ENCODE peak calls at places on chromosomes 1 and 21, in seven cellular contexts. One of them, this sample, is unnamed.

GRCh38 chr1:150141452-150141851 is 8.3 kb upstream of the PLEKHO1 start:
- ATAC-seq in lower lobe of right lung: no peak
- ATAC-seq in naive thymus-derived CD8-positive, alpha-beta T cell: no peak
- ATAC-seq in body of pancreas: no peak
- ATAC-seq in gastrocnemius medialis: no peak
- ATAC-seq in PC-3: no peak
- ATAC-seq in natural killer cell: no peak
- ATAC-seq in this sample: no peak

GRCh38 chr21:33963848-33964555 is 48.4 kb upstream of the ATP5PO start:
- ATAC-seq in lower lobe of right lung: no peak
- ATAC-seq in natural killer cell: no peak
- ATAC-seq in gastrocnemius medialis: no peak
- ATAC-seq in naive thymus-derived CD8-positive, alpha-beta T cell: no peak
- ATAC-seq in PC-3: no peak
- ATAC-seq in body of pancreas: no peak
- ATAC-seq in this sample: no peak

GRCh38 chr1:111378806-111379205 is 48.7 kb downstream of the OVGP1 start:
- ATAC-seq in gastrocnemius medialis: no peak
- ATAC-seq in lower lobe of right lung: no peak
- ATAC-seq in PC-3: no peak
- ATAC-seq in naive thymus-derived CD8-positive, alpha-beta T cell: no peak
- ATAC-seq in body of pancreas: no peak
- ATAC-seq in natural killer cell: no peak
- ATAC-seq in this sample: no peak

GRCh38 chr1:232422901-232423300 is 207.0 kb downstream of the SIPA1L2 start:
- ATAC-seq in natural killer cell: no peak
- ATAC-seq in PC-3: peak; percentile 32
- ATAC-seq in body of pancreas: no peak
- ATAC-seq in gastrocnemius medialis: no peak
- ATAC-seq in lower lobe of right lung: no peak
- ATAC-seq in naive thymus-derived CD8-positive, alpha-beta T cell: no peak
- ATAC-seq in this sample: peak; percentile 87

GRCh38 chr1:109499661-109500536 is 6.0 kb downstream of the CYB561D1 start:
- ATAC-seq in naive thymus-derived CD8-positive, alpha-beta T cell: no peak
- ATAC-seq in lower lobe of right lung: peak; percentile 71
- ATAC-seq in natural killer cell: peak; percentile 64
- ATAC-seq in PC-3: peak; percentile 85
- ATAC-seq in body of pancreas: no peak
- ATAC-seq in gastrocnemius medialis: peak; percentile 39
- ATAC-seq in this sample: peak; percentile 82

GRCh38 chr1:192724670-192725069 is 84.2 kb upstream of the RGS2 start:
- ATAC-seq in lower lobe of right lung: no peak
- ATAC-seq in naive thymus-derived CD8-positive, alpha-beta T cell: no peak
- ATAC-seq in natural killer cell: no peak
- ATAC-seq in PC-3: peak; percentile 97
- ATAC-seq in gastrocnemius medialis: no peak
- ATAC-seq in body of pancreas: no peak
- ATAC-seq in this sample: no peak

GRCh38 chr1:1299686-1300351 is 7.9 kb downstream of the ACAP3 start:
- ATAC-seq in PC-3: peak; percentile 62
- ATAC-seq in naive thymus-derived CD8-positive, alpha-beta T cell: peak; percentile 88
- ATAC-seq in gastrocnemius medialis: no peak
- ATAC-seq in natural killer cell: peak; percentile 46
- ATAC-seq in lower lobe of right lung: no peak
- ATAC-seq in body of pancreas: no peak
- ATAC-seq in this sample: no peak

GRCh38 chr1:86380257-86380861 is 15.8 kb downstream of the ODF2L start:
- ATAC-seq in naive thymus-derived CD8-positive, alpha-beta T cell: peak; percentile 45
- ATAC-seq in gastrocnemius medialis: peak; percentile 75
- ATAC-seq in body of pancreas: peak; percentile 75
- ATAC-seq in PC-3: peak; percentile 62
- ATAC-seq in natural killer cell: peak; percentile 90
- ATAC-seq in lower lobe of right lung: peak; percentile 84
- ATAC-seq in this sample: peak; percentile 86

GRCh38 chr1:183230403-183230802 is 44.3 kb downstream of the LAMC2 start:
- ATAC-seq in body of pancreas: no peak
- ATAC-seq in naive thymus-derived CD8-positive, alpha-beta T cell: no peak
- ATAC-seq in gastrocnemius medialis: no peak
- ATAC-seq in PC-3: peak; percentile 9
- ATAC-seq in natural killer cell: no peak
- ATAC-seq in lower lobe of right lung: no peak
- ATAC-seq in this sample: no peak

GRCh38 chr1:32893198-32894018 is 7.1 kb downstream of the HPCA start:
- ATAC-seq in natural killer cell: peak; percentile 43
- ATAC-seq in PC-3: peak; percentile 66
- ATAC-seq in lower lobe of right lung: peak; percentile 60
- ATAC-seq in gastrocnemius medialis: no peak
- ATAC-seq in naive thymus-derived CD8-positive, alpha-beta T cell: peak; percentile 58
- ATAC-seq in body of pancreas: peak; percentile 56
- ATAC-seq in this sample: peak; percentile 12

GRCh38 chr1:31687601-31688000 is 16.2 kb downstream of the COL16A1 start:
- ATAC-seq in naive thymus-derived CD8-positive, alpha-beta T cell: no peak
- ATAC-seq in natural killer cell: no peak
- ATAC-seq in lower lobe of right lung: no peak
- ATAC-seq in body of pancreas: no peak
- ATAC-seq in PC-3: no peak
- ATAC-seq in gastrocnemius medialis: no peak
- ATAC-seq in this sample: no peak

GRCh38 chr1:219550171-219550570 is 62.7 kb downstream of the ZC3H11B start:
- ATAC-seq in body of pancreas: no peak
- ATAC-seq in naive thymus-derived CD8-positive, alpha-beta T cell: no peak
- ATAC-seq in lower lobe of right lung: no peak
- ATAC-seq in PC-3: no peak
- ATAC-seq in gastrocnemius medialis: no peak
- ATAC-seq in natural killer cell: no peak
- ATAC-seq in this sample: no peak

GRCh38 chr1:162756523-162756922 is 34.0 kb upstream of the HSD17B7 start:
- ATAC-seq in naive thymus-derived CD8-positive, alpha-beta T cell: no peak
- ATAC-seq in body of pancreas: no peak
- ATAC-seq in PC-3: peak; percentile 83
- ATAC-seq in natural killer cell: no peak
- ATAC-seq in lower lobe of right lung: no peak
- ATAC-seq in gastrocnemius medialis: no peak
- ATAC-seq in this sample: peak; percentile 71

GRCh38 chr1:59272507-59272906 is 24.4 kb upstream of the FGGY start:
- ATAC-seq in naive thymus-derived CD8-positive, alpha-beta T cell: no peak
- ATAC-seq in lower lobe of right lung: no peak
- ATAC-seq in natural killer cell: no peak
- ATAC-seq in PC-3: no peak
- ATAC-seq in body of pancreas: no peak
- ATAC-seq in gastrocnemius medialis: peak; percentile 53
- ATAC-seq in this sample: no peak

GRCh38 chr1:93692451-93692861 is 10.8 kb upstream of the BCAR3 start:
- ATAC-seq in lower lobe of right lung: peak; percentile 42
- ATAC-seq in natural killer cell: no peak
- ATAC-seq in naive thymus-derived CD8-positive, alpha-beta T cell: no peak
- ATAC-seq in PC-3: peak; percentile 24
- ATAC-seq in gastrocnemius medialis: no peak
- ATAC-seq in body of pancreas: no peak
- ATAC-seq in this sample: peak; percentile 14

GRCh38 chr1:54263601-54264226 is 63.7 kb downstream of the MRPL37 start:
- ATAC-seq in lower lobe of right lung: no peak
- ATAC-seq in naive thymus-derived CD8-positive, alpha-beta T cell: no peak
- ATAC-seq in body of pancreas: no peak
- ATAC-seq in natural killer cell: peak; percentile 24
- ATAC-seq in PC-3: no peak
- ATAC-seq in gastrocnemius medialis: no peak
- ATAC-seq in this sample: no peak

GRCh38 chr1:17540255-17541001 is 930 bp downstream of the ARHGEF10L start:
- ATAC-seq in naive thymus-derived CD8-positive, alpha-beta T cell: no peak
- ATAC-seq in gastrocnemius medialis: peak; percentile 42
- ATAC-seq in PC-3: peak; percentile 62
- ATAC-seq in lower lobe of right lung: peak; percentile 65
- ATAC-seq in body of pancreas: peak; percentile 24
- ATAC-seq in natural killer cell: no peak
- ATAC-seq in this sample: peak; percentile 12

GRCh38 chr1:2558861-2559260 is 2.7 kb downstream of the TNFRSF14 start:
- ATAC-seq in lower lobe of right lung: no peak
- ATAC-seq in PC-3: no peak
- ATAC-seq in body of pancreas: no peak
- ATAC-seq in natural killer cell: no peak
- ATAC-seq in naive thymus-derived CD8-positive, alpha-beta T cell: no peak
- ATAC-seq in gastrocnemius medialis: no peak
- ATAC-seq in this sample: no peak

GRCh38 chr1:88466899-88467580 is 217.0 kb upstream of the PKN2 start:
- ATAC-seq in PC-3: no peak
- ATAC-seq in lower lobe of right lung: no peak
- ATAC-seq in natural killer cell: no peak
- ATAC-seq in naive thymus-derived CD8-positive, alpha-beta T cell: no peak
- ATAC-seq in body of pancreas: no peak
- ATAC-seq in gastrocnemius medialis: no peak
- ATAC-seq in this sample: no peak

GRCh38 chr21:44761011-44761729 is 40.5 kb downstream of the UBE2G2 start:
- ATAC-seq in naive thymus-derived CD8-positive, alpha-beta T cell: no peak
- ATAC-seq in lower lobe of right lung: no peak
- ATAC-seq in gastrocnemius medialis: no peak
- ATAC-seq in natural killer cell: no peak
- ATAC-seq in body of pancreas: no peak
- ATAC-seq in PC-3: no peak
- ATAC-seq in this sample: peak; percentile 51

GRCh38 chr1:62516600-62516999 is 79.8 kb downstream of the USP1 start:
- ATAC-seq in natural killer cell: no peak
- ATAC-seq in PC-3: no peak
- ATAC-seq in lower lobe of right lung: no peak
- ATAC-seq in gastrocnemius medialis: no peak
- ATAC-seq in body of pancreas: no peak
- ATAC-seq in naive thymus-derived CD8-positive, alpha-beta T cell: no peak
- ATAC-seq in this sample: no peak

GRCh38 chr1:78370356-78370755 is 120.4 kb upstream of the PTGFR start:
- ATAC-seq in naive thymus-derived CD8-positive, alpha-beta T cell: no peak
- ATAC-seq in body of pancreas: no peak
- ATAC-seq in PC-3: peak; percentile 92
- ATAC-seq in lower lobe of right lung: peak; percentile 81
- ATAC-seq in natural killer cell: no peak
- ATAC-seq in gastrocnemius medialis: no peak
- ATAC-seq in this sample: peak; percentile 81

GRCh38 chr21:35924714-35925301 is 135.5 kb downstream of the SETD4 start:
- ATAC-seq in natural killer cell: peak; percentile 55
- ATAC-seq in body of pancreas: peak; percentile 18
- ATAC-seq in naive thymus-derived CD8-positive, alpha-beta T cell: peak; percentile 28
- ATAC-seq in lower lobe of right lung: peak; percentile 52
- ATAC-seq in gastrocnemius medialis: peak; percentile 80
- ATAC-seq in PC-3: peak; percentile 42
- ATAC-seq in this sample: peak; percentile 44

GRCh38 chr21:15126948-15127347 is 62.1 kb upstream of the NRIP1 start:
- ATAC-seq in natural killer cell: no peak
- ATAC-seq in gastrocnemius medialis: no peak
- ATAC-seq in PC-3: no peak
- ATAC-seq in body of pancreas: no peak
- ATAC-seq in lower lobe of right lung: no peak
- ATAC-seq in naive thymus-derived CD8-positive, alpha-beta T cell: no peak
- ATAC-seq in this sample: no peak

GRCh38 chr1:91699339-91699970 is 186.5 kb downstream of the TGFBR3 start:
- ATAC-seq in PC-3: no peak
- ATAC-seq in natural killer cell: no peak
- ATAC-seq in body of pancreas: peak; percentile 76
- ATAC-seq in lower lobe of right lung: peak; percentile 55
- ATAC-seq in naive thymus-derived CD8-positive, alpha-beta T cell: no peak
- ATAC-seq in gastrocnemius medialis: peak; percentile 63
- ATAC-seq in this sample: no peak

GRCh38 chr1:116825735-116826438 is 71.7 kb downstream of the CD2 start:
- ATAC-seq in natural killer cell: no peak
- ATAC-seq in naive thymus-derived CD8-positive, alpha-beta T cell: no peak
- ATAC-seq in gastrocnemius medialis: no peak
- ATAC-seq in PC-3: no peak
- ATAC-seq in body of pancreas: no peak
- ATAC-seq in lower lobe of right lung: no peak
- ATAC-seq in this sample: peak; percentile 9

GRCh38 chr21:38741092-38741975 is 64.4 kb upstream of the ETS2 start:
- ATAC-seq in PC-3: no peak
- ATAC-seq in lower lobe of right lung: no peak
- ATAC-seq in naive thymus-derived CD8-positive, alpha-beta T cell: no peak
- ATAC-seq in gastrocnemius medialis: no peak
- ATAC-seq in body of pancreas: no peak
- ATAC-seq in natural killer cell: no peak
- ATAC-seq in this sample: peak; percentile 30

GRCh38 chr21:41289431-41289830 is 27.2 kb upstream of the FAM3B start:
- ATAC-seq in natural killer cell: no peak
- ATAC-seq in gastrocnemius medialis: no peak
- ATAC-seq in naive thymus-derived CD8-positive, alpha-beta T cell: no peak
- ATAC-seq in PC-3: no peak
- ATAC-seq in body of pancreas: peak; percentile 42
- ATAC-seq in lower lobe of right lung: peak; percentile 53
- ATAC-seq in this sample: no peak

GRCh38 chr21:18041012-18041411 is 203.6 kb upstream of the CHODL start:
- ATAC-seq in natural killer cell: peak; percentile 34
- ATAC-seq in lower lobe of right lung: no peak
- ATAC-seq in gastrocnemius medialis: no peak
- ATAC-seq in PC-3: no peak
- ATAC-seq in naive thymus-derived CD8-positive, alpha-beta T cell: no peak
- ATAC-seq in body of pancreas: no peak
- ATAC-seq in this sample: peak; percentile 46

GRCh38 chr1:23496490-23497181 is 12.7 kb upstream of the ASAP3 start:
- ATAC-seq in PC-3: peak; percentile 35
- ATAC-seq in body of pancreas: peak; percentile 6
- ATAC-seq in natural killer cell: no peak
- ATAC-seq in naive thymus-derived CD8-positive, alpha-beta T cell: no peak
- ATAC-seq in lower lobe of right lung: peak; percentile 24
- ATAC-seq in gastrocnemius medialis: peak; percentile 13
- ATAC-seq in this sample: peak; percentile 30

GRCh38 chr1:84712288-84712874 is 22.1 kb upstream of the SSX2IP start:
- ATAC-seq in lower lobe of right lung: no peak
- ATAC-seq in naive thymus-derived CD8-positive, alpha-beta T cell: no peak
- ATAC-seq in gastrocnemius medialis: no peak
- ATAC-seq in natural killer cell: no peak
- ATAC-seq in PC-3: peak; percentile 87
- ATAC-seq in body of pancreas: no peak
- ATAC-seq in this sample: no peak

GRCh38 chr1:3651939-3652537 is at the start of gene TP73:
- ATAC-seq in lower lobe of right lung: peak; percentile 33
- ATAC-seq in natural killer cell: no peak
- ATAC-seq in gastrocnemius medialis: no peak
- ATAC-seq in PC-3: no peak
- ATAC-seq in body of pancreas: no peak
- ATAC-seq in naive thymus-derived CD8-positive, alpha-beta T cell: no peak
- ATAC-seq in this sample: no peak

GRCh38 chr1:175158133-175158532 is 34.4 kb downstream of the KIAA0040 start:
- ATAC-seq in naive thymus-derived CD8-positive, alpha-beta T cell: no peak
- ATAC-seq in lower lobe of right lung: no peak
- ATAC-seq in PC-3: peak; percentile 78
- ATAC-seq in natural killer cell: no peak
- ATAC-seq in body of pancreas: no peak
- ATAC-seq in gastrocnemius medialis: no peak
- ATAC-seq in this sample: no peak

GRCh38 chr1:209657140-209657879 is 5.1 kb upstream of the LAMB3 start:
- ATAC-seq in lower lobe of right lung: no peak
- ATAC-seq in gastrocnemius medialis: no peak
- ATAC-seq in natural killer cell: peak; percentile 50
- ATAC-seq in body of pancreas: no peak
- ATAC-seq in PC-3: peak; percentile 64
- ATAC-seq in naive thymus-derived CD8-positive, alpha-beta T cell: no peak
- ATAC-seq in this sample: peak; percentile 31

This sample was measured in esophagus mucosa.